ENCODE peak calls at places on chromosomes 3 and 15, in seven cellular contexts. J is stimulated activated CD4-positive, alpha-beta T cell treated with anti-CD3 and anti-CD28 coated beads, Interleukin-4, amount 100 ng/mL, for 1 hour; U is stimulated activated CD8-positive, alpha-beta memory T cell treated with anti-CD3 and anti-CD28 coated beads, Interleukin-15, amount 100 ng/mL, for 1 hour; T is HuH-7; K is GM10248; B is lung; A is B cell. H is an unnamed sample.

GRCh38 chr3:101623656-101624055 is 49.7 kb downstream of the PCNP start:
- DNase-seq in J (no peak), U (no peak), T (no peak), K (no peak), B (no peak), A (no peak), H (no peak)

GRCh38 chr3:141427764-141428163 is 59.1 kb upstream of the RASA2 start:
- DNase-seq in J (no peak), U (no peak), T (no peak), K (no peak), B (no peak), A (no peak), H (no peak)

GRCh38 chr3:195084746-195085145 is 186.2 kb downstream of the XXYLT1 start:
- DNase-seq in J (no peak), U (no peak), T (no peak), K (no peak), B (no peak), A (no peak), H (no peak)

GRCh38 chr15:98363416-98363815 is 284.9 kb upstream of the IGF1R start:
- DNase-seq in J (no peak), U (no peak), T (no peak), K (no peak), B (no peak), A (no peak), H (no peak)

GRCh38 chr3:70916375-70917055 is 604.1 kb upstream of the MDFIC2 start:
- DNase-seq in J (no peak), U (no peak), T (no peak), K (no peak), B (no peak), A (no peak), H (no peak)

GRCh38 chr3:169362261-169362660 is 301.3 kb downstream of the MECOM start:
- DNase-seq in J (no peak), U (no peak), T (no peak), K (no peak), B (peak; percentile 33), A (no peak), H (no peak)

GRCh38 chr3:117282506-117282905 is 572.9 kb downstream of the TUSC7 start:
- DNase-seq in J (no peak), U (no peak), T (no peak), K (no peak), B (no peak), A (no peak), H (no peak)

GRCh38 chr3:144011251-144011799 is 39.7 kb downstream of the DIPK2A start:
- DNase-seq in J (no peak), U (no peak), T (no peak), K (no peak), B (no peak), A (no peak), H (no peak)

GRCh38 chr3:47874913-47875312 is 72.0 kb downstream of the DHX30 start:
- DNase-seq in J (no peak), U (no peak), T (no peak), K (no peak), B (no peak), A (no peak), H (no peak)

GRCh38 chr3:61438253-61439115 is 122.9 kb upstream of the PTPRG start:
- DNase-seq in J (no peak), U (no peak), T (no peak), K (no peak), B (no peak), A (no peak), H (no peak)

GRCh38 chr15:81268881-81269601 is 54.9 kb downstream of the STARD5 start:
- DNase-seq in J (no peak), U (no peak), T (no peak), K (no peak), B (no peak), A (no peak), H (no peak)

GRCh38 chr3:138043266-138044029 is 33.5 kb downstream of the CLDN18 start:
- DNase-seq in J (no peak), U (no peak), T (no peak), K (no peak), B (no peak), A (no peak), H (no peak)

GRCh38 chr3:99920530-99921376 is 103.1 kb downstream of the CMSS1 start:
- DNase-seq in J (no peak), U (no peak), T (no peak), K (no peak), B (peak; percentile 69), A (peak; percentile 3), H (no peak)

GRCh38 chr3:38545983-38546382 is 49.8 kb downstream of the EXOG start:
- DNase-seq in J (no peak), U (no peak), T (no peak), K (no peak), B (no peak), A (no peak), H (no peak)

GRCh38 chr3:134933997-134934396 is 138.9 kb downstream of the EPHB1 start:
- DNase-seq in J (no peak), U (no peak), T (no peak), K (no peak), B (no peak), A (no peak), H (no peak)

GRCh38 chr3:30306896-30307295 is 299.5 kb upstream of the TGFBR2 start:
- DNase-seq in J (no peak), U (no peak), T (no peak), K (no peak), B (no peak), A (no peak), H (no peak)

GRCh38 chr15:57780461-57780860 is 73.9 kb downstream of the POLR2M start:
- DNase-seq in J (no peak), U (no peak), T (no peak), K (no peak), B (no peak), A (no peak), H (no peak)

GRCh38 chr3:185900228-185900627 is 37.6 kb downstream of the TRA2B start:
- DNase-seq in J (no peak), U (no peak), T (peak; percentile 31), K (no peak), B (no peak), A (no peak), H (no peak)

GRCh38 chr3:67783281-67784250 is 129.2 kb upstream of the SUCLG2 start:
- DNase-seq in J (no peak), U (no peak), T (no peak), K (no peak), B (no peak), A (no peak), H (no peak)

GRCh38 chr3:99878005-99878404 is 60.3 kb downstream of the CMSS1 start:
- DNase-seq in J (no peak), U (no peak), T (no peak), K (peak; percentile 31), B (no peak), A (no peak), H (no peak)

H was measured in GM19239.